ENCODE peak calls at places on chromosome 1, in seven cellular contexts. Z is lung, J is GM06990, H is choroid plexus epithelial cell, A is left ventricle myocardium inferior, Y is colonic mucosa, F is brain microvascular endothelial cell. D is an unnamed sample.

GRCh38 chr1:107264561-107264960 is 123.7 kb downstream of the NTNG1 start:
- DNase-seq in Z (no peak), J (no peak), H (peak; percentile 3), A (no peak), Y (no peak), F (peak; percentile 7), D (peak; percentile 6)

GRCh38 chr1:198316681-198317080 is 159.9 kb downstream of the NEK7 start:
- DNase-seq in Z (no peak), J (no peak), H (no peak), A (no peak), Y (no peak), F (no peak), D (no peak)

GRCh38 chr1:157112186-157112867 is 12.7 kb upstream of the ETV3L start:
- DNase-seq in Z (no peak), J (no peak), H (no peak), A (no peak), Y (no peak), F (no peak), D (no peak)

GRCh38 chr1:117780981-117781475 is 148.4 kb downstream of the GDAP2 start:
- DNase-seq in Z (no peak), J (no peak), H (no peak), A (no peak), Y (no peak), F (no peak), D (peak; percentile 77)

GRCh38 chr1:155277896-155278688 is 829 bp downstream of the HCN3 start:
- DNase-seq in Z (peak; percentile 44), J (peak; percentile 54), H (peak; percentile 31), A (peak; percentile 50), Y (peak; percentile 78), F (no peak), D (no peak)

GRCh38 chr1:199857103-199857502 is 170.4 kb upstream of the NR5A2 start:
- DNase-seq in Z (no peak), J (no peak), H (peak; percentile 68), A (no peak), Y (no peak), F (peak; percentile 33), D (peak; percentile 40)

GRCh38 chr1:234992065-234992464 is 136.6 kb downstream of the TOMM20 start:
- DNase-seq in Z (no peak), J (no peak), H (no peak), A (no peak), Y (no peak), F (no peak), D (no peak)

GRCh38 chr1:2133039-2133878 is 61.3 kb downstream of the FAAP20 start:
- DNase-seq in Z (peak; percentile 96), J (peak; percentile 94), H (peak; percentile 99), A (peak; percentile 99), Y (peak; percentile 97), F (peak; percentile 97), D (peak; percentile 98)

GRCh38 chr1:21149862-21150432 is 26.8 kb downstream of the EIF4G3 start:
- DNase-seq in Z (no peak), J (no peak), H (peak; percentile 92), A (no peak), Y (no peak), F (peak; percentile 95), D (peak; percentile 98)

GRCh38 chr1:15406911-15407559 is 2.7 kb upstream of the EFHD2 start:
- DNase-seq in Z (no peak), J (no peak), H (peak; percentile 48), A (no peak), Y (no peak), F (peak; percentile 49), D (peak; percentile 90)

GRCh38 chr1:40383488-40384412 is 10.2 kb downstream of the SMAP2 start:
- DNase-seq in Z (no peak), J (no peak), H (peak; percentile 43), A (no peak), Y (no peak), F (no peak), D (no peak)

GRCh38 chr1:212366901-212367300 is 47.8 kb downstream of the PACC1 start:
- DNase-seq in Z (no peak), J (no peak), H (peak; percentile 50), A (no peak), Y (no peak), F (peak; percentile 35), D (peak; percentile 53)

GRCh38 chr1:60848583-60849188 is 233.7 kb upstream of the NFIA start:
- DNase-seq in Z (no peak), J (no peak), H (peak; percentile 75), A (no peak), Y (no peak), F (peak; percentile 16), D (peak; percentile 64)

GRCh38 chr1:44926311-44926781 is 60.0 kb downstream of the EIF2B3 start:
- DNase-seq in Z (no peak), J (no peak), H (peak; percentile 26), A (no peak), Y (no peak), F (no peak), D (peak; percentile 96)
- H3K4me3 ChIP-seq in Z (no peak overlapping the region), J (no peak overlapping the region), H (no peak overlapping the region), A (no peak overlapping the region), Y (no peak overlapping the region), F (no peak overlapping the region), D (no peak overlapping the region)

GRCh38 chr1:32757213-32757895 is 54.8 kb upstream of the SYNC start:
- DNase-seq in Z (no peak), J (no peak), H (no peak), A (no peak), Y (peak; percentile 64), F (no peak), D (no peak)

GRCh38 chr1:32753532-32754281 is 51.1 kb upstream of the SYNC start:
- DNase-seq in Z (peak; percentile 58), J (peak; percentile 72), H (peak; percentile 59), A (peak; percentile 64), Y (peak; percentile 77), F (no peak), D (peak; percentile 35)

GRCh38 chr1:32755810-32756159 is 53.2 kb upstream of the SYNC start:
- DNase-seq in Z (no peak), J (no peak), H (no peak), A (no peak), Y (no peak), F (no peak), D (no peak)

GRCh38 chr1:32755098-32755809 is 52.7 kb upstream of the SYNC start:
- DNase-seq in Z (no peak), J (no peak), H (no peak), A (no peak), Y (no peak), F (no peak), D (no peak)

DNA sequence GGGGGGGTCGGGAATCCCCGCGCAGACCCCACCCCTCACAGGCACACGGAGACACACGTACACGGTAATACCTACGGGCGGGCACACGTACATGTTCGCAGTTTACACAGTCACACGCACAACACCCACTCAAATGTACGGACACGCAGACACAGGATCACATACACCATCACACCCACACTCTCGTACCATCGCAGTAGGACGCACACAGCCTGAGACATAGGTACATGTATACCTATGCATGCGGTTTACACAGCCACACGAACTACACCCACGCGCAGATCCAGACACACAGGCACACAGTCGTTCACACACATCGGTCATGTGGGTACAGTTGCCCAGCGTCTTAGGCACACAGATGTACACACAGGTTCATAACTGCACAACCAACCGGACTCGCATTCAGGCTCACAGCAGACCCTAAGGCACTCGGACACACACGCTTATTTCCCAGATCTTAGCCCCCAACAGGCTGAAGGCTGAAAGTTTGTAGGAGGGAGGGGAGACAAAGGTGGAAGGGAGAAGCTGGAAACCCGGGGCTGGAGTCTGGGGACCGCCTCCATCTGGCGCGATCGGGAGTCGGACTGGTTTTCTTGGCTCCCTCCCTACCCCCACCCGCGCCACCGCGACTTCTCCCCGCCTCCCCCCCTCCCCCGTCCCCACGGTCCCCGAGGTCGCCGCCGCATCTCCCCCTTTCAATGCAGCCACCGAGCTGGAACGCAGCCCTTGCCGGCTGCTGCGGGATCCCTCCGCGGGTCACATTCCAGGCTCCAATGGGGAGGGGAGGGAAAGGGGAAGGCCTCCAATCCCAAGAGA is 51.9 kb upstream of the SYNC start:
- DNase-seq in Z (no peak), J (no peak), H (no peak), A (no peak), Y (peak; percentile 40), F (no peak), D (no peak)
- TF ChIP-seq CTCF in Z (no peak), J (no peak), H (no peak), A (no peak), Y (no peak), F (no peak), D (no peak)

DNA sequence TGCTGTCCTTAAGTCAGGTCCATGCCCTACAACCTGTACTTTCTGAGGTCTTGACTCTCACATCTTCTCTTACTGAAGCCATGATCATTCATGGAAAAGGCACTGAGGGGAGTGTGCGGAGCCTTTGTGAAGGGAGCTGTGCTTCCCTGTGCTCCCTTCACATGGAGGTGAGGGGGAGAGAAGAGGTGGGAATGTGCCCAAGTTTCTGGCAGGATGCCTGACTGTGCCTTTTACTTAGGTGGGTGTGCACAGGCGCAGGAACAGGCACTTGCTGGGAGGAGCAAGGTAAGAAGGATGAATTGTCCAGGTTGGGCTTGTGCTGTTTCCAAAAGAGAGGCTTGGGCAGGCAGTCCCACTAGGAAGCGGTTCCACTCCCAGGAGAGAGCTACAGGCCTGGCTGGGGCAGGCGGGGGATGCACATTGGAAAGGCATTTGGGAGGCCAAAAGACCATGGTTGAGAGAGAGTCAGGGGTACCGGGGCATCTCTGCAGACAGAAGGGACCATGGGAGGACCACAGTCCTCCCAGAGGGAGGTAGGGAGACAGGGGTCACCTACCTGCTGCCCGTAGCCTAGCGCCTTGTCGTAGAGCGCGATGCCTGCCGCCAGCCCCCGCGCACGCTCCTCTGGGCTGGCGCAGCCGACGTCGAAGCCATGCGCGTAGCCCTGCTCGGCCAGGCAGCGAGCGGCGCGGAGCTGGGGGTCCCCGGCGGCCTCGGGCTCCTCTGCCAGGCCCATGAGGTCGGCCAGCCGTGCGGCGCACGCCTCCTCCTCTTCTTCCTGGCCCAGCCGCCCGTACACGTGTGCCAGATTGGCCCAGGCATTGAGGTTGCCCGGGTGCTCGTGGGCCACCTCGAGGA is 853 bp downstream of the TTC22 start:
- DNase-seq in Z (no peak), J (no peak), H (no peak), A (no peak), Y (no peak), F (no peak), D (no peak)
- H3K4me3 ChIP-seq in Z (peak overlapping the region; percentile 30), J (peak overlapping the region; percentile 68), H (no peak overlapping the region), A (peak overlapping the region; percentile 56), Y (peak overlapping the region; percentile 67), F (no peak overlapping the region), D (no peak overlapping the region)

GRCh38 chr1:178180405-178180804 is 86.5 kb downstream of the RASAL2 start:
- DNase-seq in Z (no peak), J (no peak), H (no peak), A (no peak), Y (no peak), F (no peak), D (no peak)
- TF ChIP-seq CTCF in Z (no peak), J (no peak), H (no peak), A (no peak), Y (no peak), F (no peak), D (no peak)

D was measured in AG10803.